ENCODE peak calls at places on chromosomes 13 and 19, in six cellular contexts. U is stomach; P is putamen; M is NCI-H82; I is effector CD4-positive, alpha-beta T cell; E is activated CD8-positive, alpha-beta T cell treated with anti-CD3 and anti-CD28 coated beads, Interleukin-2, amount 10 ng/mL, durations not matched to agents 7 days and 5 days. C is an unnamed sample.

GRCh38 chr19:38245826-38246498 is 10.2 kb downstream of the PPP1R14A start:
- DNase-seq in U (no peak), P (no peak), M (no peak), I (no peak), E (no peak), C (no peak)

GRCh38 chr13:41004875-41005693 is 14.0 kb downstream of the ELF1 start:
- DNase-seq in U (no peak), P (no peak), M (no peak), I (no peak), E (peak), C (no peak)

GRCh38 chr13:28173793-28174192 is 35.4 kb downstream of the PAN3 start:
- DNase-seq in U (no peak), P (no peak), M (no peak), I (no peak), E (no peak), C (no peak)

GRCh38 chr19:43719918-43720317 is 4.0 kb downstream of the IRGC start:
- DNase-seq in U (no peak), P (no peak), M (no peak), I (no peak), E (no peak), C (no peak)

GRCh38 chr19:54209058-54209747 is 8.5 kb downstream of the RPS9 start:
- DNase-seq in U (no peak), P (peak), M (peak), I (no peak), E (no peak), C (peak)

GRCh38 chr19:35773020-35773809 is 2.1 kb upstream of the ARHGAP33 start:
- DNase-seq in U (no peak), P (no peak), M (no peak), I (no peak), E (no peak), C (no peak)

GRCh38 chr13:37616131-37616530 is 17.6 kb upstream of the POSTN start:
- DNase-seq in U (no peak), P (no peak), M (no peak), I (no peak), E (no peak), C (no peak)

GRCh38 chr13:46404732-46405097 is 17.7 kb upstream of the RUBCNL start:
- DNase-seq in U (no peak), P (no peak), M (no peak), I (no peak), E (no peak), C (no peak)

GRCh38 chr13:46321494-46322225 is 65.4 kb downstream of the RUBCNL start:
- DNase-seq in U (peak), P (peak), M (peak), I (peak), E (peak), C (no peak)

GRCh38 chr19:35978832-35979365 is 16.1 kb upstream of the SDHAF1 start:
- DNase-seq in U (no peak), P (no peak), M (no peak), I (no peak), E (no peak), C (no peak)

GRCh38 chr19:4089400-4089908 is 22.8 kb upstream of the ZBTB7A start:
- DNase-seq in U (no peak), P (no peak), M (no peak), I (peak), E (peak), C (no peak)

GRCh38 chr19:6235031-6235951 is 44.5 kb downstream of the MLLT1 start:
- DNase-seq in U (no peak), P (no peak), M (no peak), I (no peak), E (no peak), C (no peak)

GRCh38 chr19:15173746-15174404 is 26.9 kb downstream of the NOTCH3 start:
- DNase-seq in U (no peak), P (no peak), M (peak), I (no peak), E (peak), C (no peak)

GRCh38 chr13:64529874-64530485 is 2700.2 kb downstream of the PCDH9 start:
- DNase-seq in U (no peak), P (no peak), M (peak), I (no peak), E (no peak), C (no peak)

GRCh38 chr13:102122147-102122546 is 279.7 kb downstream of the FGF14 start:
- DNase-seq in U (no peak), P (no peak), M (peak), I (no peak), E (no peak), C (no peak)

GRCh38 chr19:1855040-1855827 is 7.0 kb upstream of the REXO1 start:
- DNase-seq in U (peak), P (no peak), M (peak), I (peak), E (peak), C (peak)

GRCh38 chr13:36453518-36453917 is 21.2 kb downstream of the CCNA1 start:
- DNase-seq in U (no peak), P (no peak), M (peak), I (no peak), E (no peak), C (no peak)

GRCh38 chr19:53521373-53522202 is 16.4 kb upstream of the ZNF331 start:
- DNase-seq in U (no peak), P (no peak), M (no peak), I (no peak), E (peak), C (no peak)

C was measured in lung.